ENCODE peak calls at places on chromosomes 16 and 17, in seven cellular contexts. R is RPMI7951; N is HFFc6; D is stimulated activated CD8-positive, alpha-beta memory T cell treated with anti-CD3 and anti-CD28 coated beads, Interleukin-4, amount 100 ng/mL, for 1 hour; T is CD4-positive, CD25-positive, alpha-beta regulatory T cell; E is activated CD4-positive, alpha-beta T cell treated with anti-CD3 and anti-CD28 coated beads, Interleukin-2, amount 10 ng/mL, durations not matched to agents 7 days and 5 days; I is BE2C. O is an unnamed sample.

GRCh38 chr17:17800504-17801021 is 36.2 kb downstream of the SREBF1 start:
- DNase-seq in R (no peak), N (no peak), D (no peak), T (no peak), E (no peak), I (no peak), O (no peak)

GRCh38 chr16:66369055-66369592 is 2.6 kb downstream of the CDH5 start:
- DNase-seq in R (no peak), N (no peak), D (no peak), T (no peak), E (no peak), I (no peak), O (no peak)

GRCh38 chr17:49993423-49994037 is 1.5 kb downstream of the DLX3 start:
- DNase-seq in R (no peak), N (no peak), D (no peak), T (peak), E (peak), I (peak), O (peak)

GRCh38 chr17:5821057-5821456 is 236.7 kb upstream of the NLRP1 start:
- DNase-seq in R (no peak), N (no peak), D (no peak), T (no peak), E (no peak), I (no peak), O (peak)

GRCh38 chr16:1996175-1996574 is 6.4 kb downstream of the SYNGR3 start:
- DNase-seq in R (no peak), N (no peak), D (no peak), T (no peak), E (no peak), I (no peak), O (no peak)

GRCh38 chr16:85448557-85449194 is 164.4 kb upstream of the GSE1 start:
- DNase-seq in R (no peak), N (no peak), D (peak), T (peak), E (peak), I (peak), O (no peak)

GRCh38 chr16:25501530-25502255 is 190.1 kb upstream of the HS3ST4 start:
- DNase-seq in R (no peak), N (no peak), D (no peak), T (no peak), E (no peak), I (no peak), O (peak)

GRCh38 chr16:47204736-47205499 is 61.2 kb upstream of the NETO2 start:
- DNase-seq in R (peak), N (no peak), D (no peak), T (no peak), E (no peak), I (no peak), O (no peak)

GRCh38 chr17:59372138-59372751 is 40.8 kb downstream of the YPEL2 start:
- DNase-seq in R (peak), N (peak), D (no peak), T (no peak), E (no peak), I (no peak), O (peak)